ENCODE peak calls at places on chromosomes 4 and X, in eight cellular contexts. K is CD8-positive, alpha-beta memory T cell; E is colonic mucosa; U is stomach; Z is uterus; C is cardiac muscle cell; D is psoas muscle; J is mesenchymal stem cell. F is an unnamed sample.

GRCh38 chr4:40843696-40844095 is 93.9 kb downstream of the NSUN7 start:
- DNase-seq in K (peak; percentile 10), E (peak; percentile 25), U (no peak), Z (no peak), C (no peak), D (no peak), J (no peak), F (no peak)

GRCh38 chrX:40207626-40208025 is 109.9 kb upstream of the BCOR start:
- DNase-seq in K (no peak), E (no peak), U (no peak), Z (no peak), C (no peak), D (no peak), J (no peak), F (peak; percentile 1)

GRCh38 chr4:109878355-109878754 is 30.4 kb downstream of the LRIT3 start:
- DNase-seq in K (no peak), E (no peak), U (no peak), Z (no peak), C (no peak), D (no peak), J (no peak), F (no peak)

GRCh38 chr4:177902386-177902785 is 460.1 kb upstream of the AGA start:
- DNase-seq in K (no peak), E (no peak), U (no peak), Z (no peak), C (no peak), D (no peak), J (no peak), F (no peak)

GRCh38 chr4:159103406-159104131 is 690 bp downstream of the RAPGEF2 start:
- DNase-seq in K (peak; percentile 45), E (peak; percentile 44), U (peak; percentile 47), Z (peak; percentile 49), C (peak; percentile 78), D (peak; percentile 63), J (peak; percentile 59), F (peak; percentile 32)

GRCh38 chr4:174152717-174153466 is 130.6 kb downstream of the FBXO8 start:
- DNase-seq in K (no peak), E (no peak), U (no peak), Z (no peak), C (no peak), D (no peak), J (peak; percentile 28), F (no peak)

GRCh38 chrX:13689519-13690211 is 737 bp downstream of the RAB9A start:
- DNase-seq in K (no peak), E (no peak), U (no peak), Z (no peak), C (peak; percentile 36), D (no peak), J (peak; percentile 47), F (no peak)

GRCh38 chrX:96382018-96382417 is 302.6 kb upstream of the DIAPH2 start:
- DNase-seq in K (no peak), E (no peak), U (no peak), Z (no peak), C (no peak), D (no peak), J (no peak), F (no peak)

GRCh38 chr4:154004028-154004427 is 215.1 kb upstream of the SFRP2 start:
- DNase-seq in K (no peak), E (no peak), U (no peak), Z (no peak), C (no peak), D (no peak), J (peak; percentile 32), F (no peak)

GRCh38 chr4:114653675-114654074 is 55.1 kb downstream of the UGT8 start:
- DNase-seq in K (no peak), E (no peak), U (no peak), Z (no peak), C (no peak), D (no peak), J (no peak), F (peak; percentile 79)

GRCh38 chr4:145531193-145531592 is 49.5 kb downstream of the SMAD1 start:
- DNase-seq in K (no peak), E (no peak), U (no peak), Z (no peak), C (no peak), D (peak; percentile 37), J (no peak), F (no peak)

GRCh38 chr4:24003476-24003875 is 113.6 kb upstream of the PPARGC1A start:
- DNase-seq in K (no peak), E (no peak), U (no peak), Z (no peak), C (no peak), D (no peak), J (no peak), F (no peak)

GRCh38 chrX:153701706-153702105 is 14.0 kb downstream of the SLC6A8 start:
- DNase-seq in K (no peak), E (no peak), U (no peak), Z (no peak), C (no peak), D (no peak), J (no peak), F (no peak)

GRCh38 chrX:79161655-79162054 is 17.2 kb downstream of the GPR174 start:
- DNase-seq in K (peak; percentile 79), E (no peak), U (no peak), Z (no peak), C (peak; percentile 6), D (no peak), J (no peak), F (peak; percentile 46)

GRCh38 chr4:81724925-81725329 is 253.2 kb upstream of the RASGEF1B start:
- DNase-seq in K (no peak), E (peak; percentile 24), U (peak; percentile 65), Z (no peak), C (no peak), D (peak; percentile 39), J (peak; percentile 11), F (peak; percentile 91)

GRCh38 chr4:35106091-35106734 is 1138.1 kb downstream of the ARAP2 start:
- DNase-seq in K (no peak), E (no peak), U (no peak), Z (no peak), C (no peak), D (no peak), J (no peak), F (no peak)

GRCh38 chrX:103628386-103629290 is at the start of gene TCEAL1:
- DNase-seq in K (peak; percentile 50), E (peak; percentile 70), U (peak; percentile 58), Z (peak; percentile 65), C (peak; percentile 82), D (peak; percentile 58), J (peak; percentile 63), F (peak; percentile 79)

GRCh38 chrX:154967603-154968002 is 54.9 kb downstream of the F8 start:
- DNase-seq in K (no peak), E (no peak), U (no peak), Z (no peak), C (no peak), D (no peak), J (peak; percentile 4), F (no peak)

GRCh38 chr4:139599594-139600374 is 43.8 kb upstream of the SETD7 start:
- DNase-seq in K (no peak), E (no peak), U (no peak), Z (no peak), C (no peak), D (no peak), J (peak; percentile 68), F (no peak)

GRCh38 chr4:85459736-85460135 is 15.2 kb upstream of the ARHGAP24 start:
- DNase-seq in K (no peak), E (peak; percentile 68), U (peak; percentile 57), Z (no peak), C (no peak), D (no peak), J (no peak), F (peak; percentile 67)

GRCh38 chr4:6573986-6574746 is 823 bp upstream of the MAN2B2 start:
- DNase-seq in K (no peak), E (no peak), U (no peak), Z (no peak), C (no peak), D (no peak), J (no peak), F (no peak)

GRCh38 chr4:2816401-2816954 is 23.6 kb downstream of the SH3BP2 start:
- DNase-seq in K (no peak), E (no peak), U (no peak), Z (no peak), C (no peak), D (no peak), J (no peak), F (no peak)

GRCh38 chrX:152733261-152733975 is at the start of the genes CSAG1 and MAGEA12:
- DNase-seq in K (no peak), E (no peak), U (no peak), Z (no peak), C (no peak), D (no peak), J (no peak), F (no peak)

GRCh38 chrX:24190500-24191156 is 41.1 kb downstream of the ZFX start:
- DNase-seq in K (no peak), E (no peak), U (no peak), Z (no peak), C (no peak), D (no peak), J (peak; percentile 46), F (peak; percentile 61)

GRCh38 chr4:151541438-151542071 is 132.6 kb downstream of the FHIP1A start:
- DNase-seq in K (no peak), E (no peak), U (no peak), Z (peak; percentile 20), C (no peak), D (no peak), J (peak; percentile 84), F (no peak)

GRCh38 chr4:177480796-177481195 is 38.6 kb upstream of the AGA start:
- DNase-seq in K (no peak), E (no peak), U (no peak), Z (no peak), C (no peak), D (no peak), J (peak; percentile 76), F (no peak)

GRCh38 chr4:153705743-153706468 is 21.8 kb downstream of the TLR2 start:
- DNase-seq in K (no peak), E (no peak), U (no peak), Z (no peak), C (no peak), D (no peak), J (no peak), F (no peak)

GRCh38 chr4:72110886-72111285 is 79.1 kb downstream of the NPFFR2 start:
- DNase-seq in K (no peak), E (no peak), U (no peak), Z (no peak), C (no peak), D (no peak), J (peak; percentile 63), F (no peak)
- H3K27ac ChIP-seq in K (no peak overlapping the region), E (no peak overlapping the region), U (no peak overlapping the region), Z (no peak overlapping the region), C (no peak overlapping the region), D (no peak overlapping the region), J (no peak overlapping the region), F (no peak overlapping the region)

GRCh38 chr4:102503301-102503746 is 2.2 kb downstream of the NFKB1 start:
- DNase-seq in K (peak; percentile 44), E (no peak), U (no peak), Z (no peak), C (no peak), D (no peak), J (no peak), F (peak; percentile 37)
- H3K4me1 ChIP-seq in K (peaks cover 36% of the 10 kb centered on the region), E (peaks cover 4% of the 10 kb centered on the region), U (peaks cover 66% of the 10 kb centered on the region), Z (peaks cover 10% of the 10 kb centered on the region), C (peaks cover 20% of the 10 kb centered on the region), D (peaks cover 53% of the 10 kb centered on the region), J (peaks cover 3% of the 10 kb centered on the region), F (no peaks in the 10 kb centered on the region)

GRCh38 chr4:83216856-83217683 is 67.5 kb downstream of the COQ2 start:
- DNase-seq in K (peak; percentile 26), E (no peak), U (no peak), Z (no peak), C (no peak), D (no peak), J (no peak), F (no peak)
- H3K27ac ChIP-seq in K (peak overlapping the region; percentile 12), E (peak overlapping the region; percentile 67), U (no peak overlapping the region), Z (no peak overlapping the region), C (no peak overlapping the region), D (no peak overlapping the region), J (no peak overlapping the region), F (peak overlapping the region; percentile 81)

GRCh38 chrX:65253817-65254216 is 277.6 kb upstream of the ZC4H2 start:
- DNase-seq in K (no peak), E (no peak), U (no peak), Z (no peak), C (no peak), D (no peak), J (no peak), F (no peak)
- H3K4me1 ChIP-seq in K (no peaks in the 10 kb centered on the region), E (no peaks in the 10 kb centered on the region), U (no peaks in the 10 kb centered on the region), Z (no peaks in the 10 kb centered on the region), C (no peaks in the 10 kb centered on the region), D (no peaks in the 10 kb centered on the region), J (no peaks in the 10 kb centered on the region), F (no peaks in the 10 kb centered on the region)

F was measured in small intestine.